ENCODE peak calls at places on chromosomes 1 and 21, in four cellular contexts. One of them, this sample, is unnamed.

GRCh38 chr1:178537445-178538090 is 24.7 kb downstream of the TEX35 start:
- DNase-seq in H1: no peak
- DNase-seq in A549: no peak
- DNase-seq in sigmoid colon: peak
- DNase-seq in this sample: no peak

GRCh38 chr1:223129229-223129851 is 13.7 kb downstream of the TLR5 start:
- DNase-seq in H1: no peak
- DNase-seq in A549: peak
- DNase-seq in sigmoid colon: peak
- DNase-seq in this sample: peak

GRCh38 chr1:116064616-116065015 is 46.6 kb upstream of the MAB21L3 start:
- DNase-seq in H1: no peak
- DNase-seq in A549: no peak
- DNase-seq in sigmoid colon: no peak
- DNase-seq in this sample: no peak

GRCh38 chr1:5394111-5394510 is 598.1 kb downstream of the NPHP4 start:
- DNase-seq in sigmoid colon: no peak
- DNase-seq in A549: no peak
- DNase-seq in H1: no peak
- DNase-seq in this sample: no peak

GRCh38 chr21:35050348-35051286 is 1.5 kb upstream of the RUNX1 start:
- DNase-seq in H1: no peak
- DNase-seq in A549: no peak
- DNase-seq in sigmoid colon: peak
- DNase-seq in this sample: no peak

GRCh38 chr1:161502641-161503393 is 2.4 kb upstream of the FCGR2A start:
- DNase-seq in A549: no peak
- DNase-seq in sigmoid colon: no peak
- DNase-seq in H1: no peak
- DNase-seq in this sample: no peak

GRCh38 chr21:41536076-41536826 is 28.3 kb upstream of the TMPRSS2 start:
- DNase-seq in A549: no peak
- DNase-seq in sigmoid colon: no peak
- DNase-seq in H1: no peak
- DNase-seq in this sample: peak

GRCh38 chr1:200053639-200054038 is 26.1 kb downstream of the NR5A2 start:
- DNase-seq in H1: no peak
- DNase-seq in A549: no peak
- DNase-seq in sigmoid colon: no peak
- DNase-seq in this sample: no peak

GRCh38 chr1:107952989-107953388 is 12.0 kb downstream of the VAV3 start:
- DNase-seq in sigmoid colon: no peak
- DNase-seq in A549: no peak
- DNase-seq in H1: no peak
- DNase-seq in this sample: no peak

GRCh38 chr1:75074719-75075395 is 59.3 kb upstream of the LHX8 start:
- DNase-seq in A549: no peak
- DNase-seq in H1: no peak
- DNase-seq in sigmoid colon: no peak
- DNase-seq in this sample: no peak

GRCh38 chr21:37207441-37208009 is 59.6 kb downstream of the VPS26C start:
- DNase-seq in A549: no peak
- DNase-seq in H1: no peak
- DNase-seq in sigmoid colon: no peak
- DNase-seq in this sample: peak

GRCh38 chr21:37210017-37210593 is 57.0 kb downstream of the VPS26C start:
- DNase-seq in H1: no peak
- DNase-seq in A549: no peak
- DNase-seq in sigmoid colon: no peak
- DNase-seq in this sample: no peak

GRCh38 chr21:37210799-37211198 is 56.3 kb downstream of the VPS26C start:
- DNase-seq in sigmoid colon: no peak
- DNase-seq in A549: no peak
- DNase-seq in H1: no peak
- DNase-seq in this sample: no peak

GRCh38 chr21:37208056-37208705 is 59.0 kb downstream of the VPS26C start:
- DNase-seq in H1: no peak
- DNase-seq in A549: no peak
- DNase-seq in sigmoid colon: no peak
- DNase-seq in this sample: peak

DNA sequence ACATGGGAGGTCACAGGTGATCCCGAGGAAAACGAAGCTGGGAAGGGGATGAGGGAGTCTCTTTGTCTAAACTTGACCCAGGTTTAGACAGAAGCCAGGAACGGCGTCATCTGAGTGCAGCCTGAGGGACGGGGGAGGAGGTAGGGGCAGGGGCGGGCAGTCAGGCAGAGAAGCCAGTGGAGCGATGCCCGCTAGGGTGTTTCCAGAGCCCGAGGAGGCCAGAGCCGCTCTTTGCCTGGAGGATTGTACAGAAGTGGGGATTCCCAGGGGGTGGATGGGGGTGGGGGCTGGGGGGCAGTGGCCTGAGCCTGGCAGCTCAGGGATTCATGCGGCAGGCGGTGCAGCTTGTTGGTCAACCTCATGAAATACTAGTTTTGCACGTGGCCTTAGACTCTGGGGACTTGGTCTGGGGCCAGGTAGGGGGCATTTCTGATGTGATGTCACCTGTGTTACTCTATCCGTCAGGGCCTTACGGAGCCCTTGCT is 58.4 kb downstream of the VPS26C start:
- DNase-seq in H1: no peak
- DNase-seq in A549: no peak
- DNase-seq in sigmoid colon: no peak
- DNase-seq in this sample: peak
- TF ChIP-seq POLR2A in H1: no peak
- TF ChIP-seq POLR2A in A549: no peak
- TF ChIP-seq POLR2A in sigmoid colon: no peak
- TF ChIP-seq POLR2A in this sample: no peak

GRCh38 chr1:6613361-6614018 is at the start of gene PHF13:
- DNase-seq in A549: peak
- DNase-seq in H1: peak
- DNase-seq in sigmoid colon: peak
- DNase-seq in this sample: peak
- TF ChIP-seq POLR2A in A549: peak
- TF ChIP-seq POLR2A in H1: no peak
- TF ChIP-seq POLR2A in sigmoid colon: peak
- TF ChIP-seq POLR2A in this sample: no peak

GRCh38 chr1:202015677-202015952 is 5.2 kb downstream of the ELF3 start:
- DNase-seq in sigmoid colon: no peak
- DNase-seq in A549: no peak
- DNase-seq in H1: no peak
- DNase-seq in this sample: no peak

GRCh38 chr1:202016022-202016624 is 5.7 kb downstream of the ELF3 start:
- DNase-seq in H1: no peak
- DNase-seq in A549: no peak
- DNase-seq in sigmoid colon: no peak
- DNase-seq in this sample: no peak

GRCh38 chr1:202014060-202014459 is 3.7 kb downstream of the ELF3 start:
- DNase-seq in H1: no peak
- DNase-seq in A549: no peak
- DNase-seq in sigmoid colon: no peak
- DNase-seq in this sample: no peak

GRCh38 chr1:202013601-202014000 is 3.2 kb downstream of the ELF3 start:
- DNase-seq in A549: no peak
- DNase-seq in H1: no peak
- DNase-seq in sigmoid colon: no peak
- DNase-seq in this sample: no peak

DNA sequence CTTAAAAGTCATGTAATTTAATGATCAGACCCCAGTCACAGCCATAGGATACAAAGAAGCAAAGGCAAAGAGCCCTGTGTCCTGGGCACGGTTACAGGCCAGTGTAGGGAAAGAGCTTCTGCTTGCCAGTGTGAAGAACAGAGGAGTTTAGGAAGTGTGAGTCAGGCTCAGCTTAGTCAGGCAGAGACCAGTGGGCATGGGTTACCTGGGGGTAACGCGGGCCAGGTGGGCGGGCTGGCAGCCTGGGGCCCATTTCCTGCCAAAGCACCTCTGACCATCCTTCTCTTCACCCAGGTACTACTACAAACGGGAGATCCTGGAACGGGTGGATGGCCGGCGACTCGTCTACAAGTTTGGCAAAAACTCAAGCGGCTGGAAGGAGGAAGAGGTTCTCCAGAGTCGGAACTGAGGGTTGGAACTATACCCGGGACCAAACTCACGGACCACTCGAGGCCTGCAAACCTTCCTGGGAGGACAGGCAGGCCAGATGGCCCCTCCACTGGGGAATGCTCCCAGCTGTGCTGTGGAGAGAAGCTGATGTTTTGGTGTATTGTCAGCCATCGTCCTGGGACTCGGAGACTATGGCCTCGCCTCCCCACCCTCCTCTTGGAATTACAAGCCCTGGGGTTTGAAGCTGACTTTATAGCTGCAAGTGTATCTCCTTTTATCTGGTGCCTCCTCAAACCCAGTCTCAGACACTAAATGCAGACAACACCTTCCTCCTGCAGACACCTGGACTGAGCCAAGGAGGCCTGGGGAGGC is 4.7 kb downstream of the ELF3 start:
- DNase-seq in sigmoid colon: no peak
- DNase-seq in H1: no peak
- DNase-seq in A549: no peak
- DNase-seq in this sample: no peak
- TF ChIP-seq POLR2A in sigmoid colon: no peak
- TF ChIP-seq POLR2A in H1: no peak
- TF ChIP-seq POLR2A in A549: no peak
- TF ChIP-seq POLR2A in this sample: no peak

GRCh38 chr1:15886613-15887167 is 39.2 kb downstream of the SPEN start:
- DNase-seq in sigmoid colon: no peak
- DNase-seq in H1: no peak
- DNase-seq in A549: no peak
- DNase-seq in this sample: no peak
- TF ChIP-seq POLR2A in sigmoid colon: no peak
- TF ChIP-seq POLR2A in H1: no peak
- TF ChIP-seq POLR2A in A549: no peak
- TF ChIP-seq POLR2A in this sample: no peak

GRCh38 chr1:45753248-45754037 is 3.0 kb upstream of the IPP start:
- DNase-seq in A549: no peak
- DNase-seq in H1: no peak
- DNase-seq in sigmoid colon: no peak
- DNase-seq in this sample: no peak
- TF ChIP-seq POLR2A in A549: no peak
- TF ChIP-seq POLR2A in H1: no peak
- TF ChIP-seq POLR2A in sigmoid colon: no peak
- TF ChIP-seq POLR2A in this sample: no peak

GRCh38 chr21:43643193-43643592 is 16.1 kb downstream of the HSF2BP start:
- DNase-seq in H1: no peak
- DNase-seq in sigmoid colon: no peak
- DNase-seq in A549: no peak
- DNase-seq in this sample: no peak

GRCh38 chr21:43645987-43646386 is 13.3 kb downstream of the HSF2BP start:
- DNase-seq in H1: no peak
- DNase-seq in A549: no peak
- DNase-seq in sigmoid colon: no peak
- DNase-seq in this sample: no peak

GRCh38 chr21:43644609-43645008 is 14.7 kb downstream of the HSF2BP start:
- DNase-seq in sigmoid colon: no peak
- DNase-seq in H1: no peak
- DNase-seq in A549: no peak
- DNase-seq in this sample: peak

GRCh38 chr21:43646550-43647260 is 12.6 kb downstream of the HSF2BP start:
- DNase-seq in H1: peak
- DNase-seq in sigmoid colon: peak
- DNase-seq in A549: peak
- DNase-seq in this sample: peak

DNA sequence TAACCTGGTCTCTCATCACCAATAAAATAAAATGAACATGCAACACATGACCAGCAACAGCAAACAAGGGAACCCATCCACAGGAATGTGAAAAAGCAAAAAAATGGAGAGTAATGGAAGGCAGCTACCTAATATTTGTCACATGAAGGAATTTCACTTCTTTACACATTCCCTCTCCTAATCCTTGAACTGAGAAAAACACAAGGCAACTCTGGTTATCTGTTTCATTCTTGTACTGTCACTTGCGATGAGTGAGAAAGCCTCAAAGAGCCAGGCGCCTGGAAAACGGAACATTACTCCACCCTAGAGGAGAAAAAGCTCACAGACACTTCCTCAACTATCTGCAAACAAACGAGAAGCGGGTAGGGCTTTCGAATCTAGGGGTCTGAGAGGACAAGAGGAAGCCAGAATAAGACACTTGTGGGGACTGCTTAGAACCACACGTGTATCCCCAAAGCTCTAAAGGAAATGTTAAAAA is 13.8 kb downstream of the HSF2BP start:
- DNase-seq in sigmoid colon: peak
- DNase-seq in H1: no peak
- DNase-seq in A549: peak
- DNase-seq in this sample: no peak
- TF ChIP-seq POLR2A in sigmoid colon: no peak
- TF ChIP-seq POLR2A in H1: no peak
- TF ChIP-seq POLR2A in A549: no peak
- TF ChIP-seq POLR2A in this sample: no peak

DNA sequence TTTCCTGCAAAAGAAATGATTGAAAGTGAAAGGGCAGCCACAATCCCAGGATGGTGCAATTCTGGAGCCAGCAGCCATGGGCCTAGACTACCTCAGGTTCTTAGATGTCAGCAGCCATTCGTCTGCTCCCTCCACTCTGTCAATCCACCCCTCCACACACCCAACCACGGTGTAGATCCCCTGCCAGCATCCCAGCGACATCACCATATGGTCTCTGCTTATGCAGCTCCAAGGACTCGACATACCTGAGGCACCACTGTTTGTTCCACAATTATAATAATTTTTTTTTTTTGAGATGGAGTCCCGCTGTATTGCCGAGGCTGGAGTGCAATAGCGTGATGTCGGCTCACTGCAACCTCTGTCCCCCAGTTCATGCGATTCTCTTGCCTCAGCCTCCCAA is 6.5 kb downstream of the SYNC start:
- DNase-seq in H1: no peak
- DNase-seq in sigmoid colon: no peak
- DNase-seq in A549: no peak
- DNase-seq in this sample: no peak
- TF ChIP-seq POLR2A in H1: no peak
- TF ChIP-seq POLR2A in sigmoid colon: no peak
- TF ChIP-seq POLR2A in A549: no peak
- TF ChIP-seq POLR2A in this sample: no peak

This sample was measured in thyroid gland.